ENCODE peak calls at places on chromosome 1, in ten cellular contexts. D, X, J, L, M, V, E, S, U and P are unnamed samples.

GRCh38 chr1:117060441-117061317 is 553 bp downstream of the TTF2 start:
- DNase-seq in D (no peak), X (no peak), J (no peak), L (no peak), M (no peak), V (peak; percentile 51), E (peak; percentile 51), S (no peak), U (peak; percentile 13), P (peak; percentile 44)

GRCh38 chr1:199774433-199775089 is 252.9 kb upstream of the NR5A2 start:
- DNase-seq in D (peak; percentile 56), X (no peak), J (no peak), L (peak; percentile 58), M (no peak), V (peak; percentile 97), E (no peak), S (no peak), U (no peak), P (peak; percentile 93)

GRCh38 chr1:226369110-226369509 is 38.8 kb downstream of the PARP1 start:
- DNase-seq in D (no peak), X (no peak), J (no peak), L (no peak), M (no peak), V (no peak), E (no peak), S (no peak), U (no peak), P (peak; percentile 66)

GRCh38 chr1:204075890-204076837 is 3.2 kb downstream of the SOX13 start:
- DNase-seq in D (no peak), X (no peak), J (no peak), L (no peak), M (no peak), V (no peak), E (no peak), S (no peak), U (no peak), P (no peak)

GRCh38 chr1:233566886-233567285 is 47.0 kb upstream of the KCNK1 start:
- DNase-seq in D (no peak), X (no peak), J (no peak), L (no peak), M (no peak), V (no peak), E (no peak), S (no peak), U (no peak), P (no peak)

GRCh38 chr1:73998348-73998959 is 199.5 kb downstream of the LRRIQ3 start:
- DNase-seq in D (no peak), X (no peak), J (peak; percentile 42), L (no peak), M (no peak), V (peak; percentile 68), E (peak; percentile 67), S (no peak), U (no peak), P (no peak)

GRCh38 chr1:170414989-170415733 is 116.8 kb upstream of the GORAB start:
- DNase-seq in D (no peak), X (no peak), J (no peak), L (no peak), M (no peak), V (no peak), E (no peak), S (no peak), U (no peak), P (no peak)

GRCh38 chr1:154951901-154952657 is 3.8 kb downstream of the PBXIP1 start:
- DNase-seq in D (no peak), X (no peak), J (no peak), L (no peak), M (no peak), V (no peak), E (no peak), S (peak; percentile 70), U (no peak), P (no peak)

DNA sequence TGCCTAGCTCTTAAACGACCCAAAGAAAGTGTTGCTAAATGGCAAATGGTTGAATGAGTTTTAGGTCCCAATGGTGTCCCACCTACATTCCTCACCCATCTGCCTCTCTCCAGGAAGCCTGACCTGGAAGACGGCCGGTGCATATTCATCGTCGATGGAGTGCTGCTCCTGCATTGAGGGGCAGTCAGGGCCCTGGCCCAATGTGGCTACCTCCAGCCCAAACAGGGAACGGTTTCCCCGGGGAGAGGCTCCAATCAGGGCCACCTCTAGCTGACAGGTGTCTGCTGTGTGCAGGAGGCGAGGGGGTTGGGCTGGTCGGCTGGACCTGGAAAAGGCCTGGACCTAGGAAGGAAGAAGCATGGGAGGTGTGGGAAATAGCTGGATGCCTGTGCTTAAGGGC is 1.6 kb downstream of the GLMP start:
- DNase-seq in D (no peak), X (no peak), J (no peak), L (no peak), M (no peak), V (no peak), E (no peak), S (no peak), U (no peak), P (no peak)
- H3K27ac ChIP-seq in D (no peak overlapping the region), X (no peak overlapping the region), J (no peak overlapping the region), L (no peak overlapping the region), M (no peak overlapping the region), V (no peak overlapping the region), E (no peak overlapping the region), S (no peak overlapping the region), U (peak overlapping the region; percentile 93), P (no peak overlapping the region)

GRCh38 chr1:161307892-161308638 is 1.7 kb downstream of the MPZ start:
- DNase-seq in D (no peak), X (no peak), J (no peak), L (no peak), M (no peak), V (no peak), E (no peak), S (no peak), U (no peak), P (no peak)

GRCh38 chr1:161309868-161310267 is at the start of gene MPZ:
- DNase-seq in D (no peak), X (no peak), J (no peak), L (no peak), M (no peak), V (no peak), E (no peak), S (no peak), U (no peak), P (no peak)

GRCh38 chr1:161307230-161307768 is 2.5 kb downstream of the MPZ start:
- DNase-seq in D (no peak), X (no peak), J (no peak), L (no peak), M (no peak), V (no peak), E (no peak), S (peak; percentile 50), U (no peak), P (no peak)

GRCh38 chr1:161304927-161305871 is 4.6 kb downstream of the MPZ start:
- DNase-seq in D (no peak), X (no peak), J (no peak), L (peak; percentile 37), M (no peak), V (no peak), E (peak; percentile 61), S (no peak), U (no peak), P (peak; percentile 11)

GRCh38 chr1:161305872-161306519 is 3.8 kb downstream of the MPZ start:
- DNase-seq in D (peak; percentile 75), X (peak; percentile 76), J (peak; percentile 93), L (peak; percentile 92), M (peak; percentile 74), V (no peak), E (peak; percentile 97), S (peak; percentile 95), U (peak; percentile 83), P (peak; percentile 85)
- H3K4me3 ChIP-seq in D (peak overlapping the region; percentile 62), X (peak overlapping the region; percentile 53), J (peak overlapping the region; percentile 69), L (peak overlapping the region; percentile 68), M (peak overlapping the region; percentile 85), V (no peak overlapping the region), E (peak overlapping the region; percentile 80), S (peak overlapping the region; percentile 93), U (peak overlapping the region; percentile 59), P (peak overlapping the region; percentile 73)

GRCh38 chr1:227945891-227946623 is 1.7 kb downstream of the WNT9A start:
- DNase-seq in D (peak; percentile 59), X (peak; percentile 72), J (no peak), L (peak; percentile 79), M (peak; percentile 63), V (peak; percentile 98), E (peak; percentile 50), S (peak; percentile 51), U (peak; percentile 36), P (peak; percentile 88)

GRCh38 chr1:227947678-227948492 is at the start of gene WNT9A:
- DNase-seq in D (no peak), X (peak; percentile 64), J (peak; percentile 94), L (no peak), M (peak; percentile 58), V (peak; percentile 91), E (peak; percentile 79), S (peak; percentile 48), U (no peak), P (peak; percentile 61)

GRCh38 chr1:227944931-227945890 is 2.5 kb downstream of the WNT9A start:
- DNase-seq in D (no peak), X (peak; percentile 59), J (no peak), L (no peak), M (no peak), V (peak; percentile 70), E (no peak), S (peak; percentile 43), U (no peak), P (peak; percentile 84)

GRCh38 chr1:227947425-227947677 is 381 bp downstream of the WNT9A start:
- DNase-seq in D (no peak), X (peak; percentile 56), J (no peak), L (no peak), M (no peak), V (no peak), E (no peak), S (peak; percentile 48), U (no peak), P (no peak)

GRCh38 chr1:227946624-227947424 is 908 bp downstream of the WNT9A start:
- DNase-seq in D (no peak), X (peak; percentile 72), J (peak; percentile 93), L (peak; percentile 76), M (peak; percentile 78), V (peak; percentile 98), E (peak; percentile 89), S (peak; percentile 82), U (peak; percentile 74), P (peak; percentile 89)
- H3K27ac ChIP-seq in D (no peak overlapping the region), X (no peak overlapping the region), J (no peak overlapping the region), L (peak overlapping the region; percentile 44), M (peak overlapping the region; percentile 79), V (peak overlapping the region; percentile 77), E (no peak overlapping the region), S (no peak overlapping the region), U (peak overlapping the region; percentile 62), P (peak overlapping the region; percentile 68)

GRCh38 chr1:51515312-51515960 is 3.6 kb downstream of the EPS15 start:
- DNase-seq in D (no peak), X (no peak), J (no peak), L (no peak), M (no peak), V (no peak), E (no peak), S (no peak), U (no peak), P (no peak)

GRCh38 chr1:51515982-51516638 is 3.0 kb downstream of the EPS15 start:
- DNase-seq in D (no peak), X (no peak), J (no peak), L (no peak), M (no peak), V (no peak), E (no peak), S (no peak), U (no peak), P (no peak)

GRCh38 chr1:51516639-51517158 is 2.4 kb downstream of the EPS15 start:
- DNase-seq in D (no peak), X (no peak), J (no peak), L (no peak), M (no peak), V (no peak), E (no peak), S (no peak), U (no peak), P (no peak)

GRCh38 chr1:51512611-51513010 is 6.5 kb downstream of the EPS15 start:
- DNase-seq in D (no peak), X (no peak), J (no peak), L (no peak), M (no peak), V (no peak), E (no peak), S (no peak), U (no peak), P (no peak)

DNA sequence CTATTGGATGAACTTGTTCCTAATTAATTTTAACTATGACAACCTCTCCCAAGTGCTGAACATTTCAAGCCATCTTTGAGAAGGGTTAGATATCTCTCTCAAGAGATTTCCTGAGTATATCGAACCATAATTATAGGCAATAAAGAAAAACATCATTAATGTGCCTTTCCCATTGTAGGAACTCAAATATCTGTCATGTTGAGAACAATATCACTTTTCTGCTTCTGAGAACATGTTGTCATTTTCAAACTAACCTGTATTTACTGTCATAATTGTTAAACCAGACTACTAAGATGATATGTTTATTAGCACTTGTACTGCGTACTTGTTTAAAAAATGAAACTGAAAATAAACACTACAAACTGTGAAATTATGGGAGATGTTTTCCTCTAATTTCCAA is 4.3 kb downstream of the EPS15 start:
- DNase-seq in D (no peak), X (no peak), J (no peak), L (no peak), M (no peak), V (no peak), E (no peak), S (no peak), U (no peak), P (no peak)
- H3K4me3 ChIP-seq in D (no peak overlapping the region), X (peak overlapping the region; percentile 3), J (no peak overlapping the region), L (no peak overlapping the region), M (peak overlapping the region; percentile 84), V (peak overlapping the region; percentile 20), E (no peak overlapping the region), S (no peak overlapping the region), U (peak overlapping the region; percentile 3), P (no peak overlapping the region)